ENCODE peak calls at places on chromosomes 7 and 10, in six cellular contexts. One of them, this sample, is unnamed.
A peak's percentile ranks its signal among the peaks of the same experiment; 100 is the strongest.

GRCh38 chr7:123191132-123191531 is 8.6 kb downstream of the SLC13A1 start:
- DNase-seq in MM.1S: peak; percentile 25
- DNase-seq in AG04450: no peak
- DNase-seq in body of pancreas: peak; percentile 82
- DNase-seq in brain microvascular endothelial cell: peak; percentile 15
- DNase-seq in upper lobe of left lung: no peak
- DNase-seq in this sample: no peak

GRCh38 chr7:106999023-106999422 is 45.5 kb upstream of the PRKAR2B start:
- DNase-seq in AG04450: no peak
- DNase-seq in upper lobe of left lung: no peak
- DNase-seq in body of pancreas: no peak
- DNase-seq in brain microvascular endothelial cell: no peak
- DNase-seq in MM.1S: peak; percentile 24
- DNase-seq in this sample: no peak

GRCh38 chr7:142847353-142847752 is 7.5 kb upstream of the EPHB6 start:
- DNase-seq in MM.1S: no peak
- DNase-seq in brain microvascular endothelial cell: no peak
- DNase-seq in AG04450: no peak
- DNase-seq in upper lobe of left lung: no peak
- DNase-seq in body of pancreas: no peak
- DNase-seq in this sample: no peak

GRCh38 chr7:37297546-37297945 is 151.1 kb downstream of the ELMO1 start:
- DNase-seq in brain microvascular endothelial cell: no peak
- DNase-seq in body of pancreas: no peak
- DNase-seq in AG04450: no peak
- DNase-seq in upper lobe of left lung: no peak
- DNase-seq in MM.1S: no peak
- DNase-seq in this sample: no peak

GRCh38 chr10:112026438-112026837 is 157.1 kb downstream of the GPAM start:
- DNase-seq in upper lobe of left lung: no peak
- DNase-seq in MM.1S: no peak
- DNase-seq in body of pancreas: no peak
- DNase-seq in brain microvascular endothelial cell: no peak
- DNase-seq in AG04450: no peak
- DNase-seq in this sample: no peak

GRCh38 chr7:84612976-84613375 is 418.4 kb upstream of the SEMA3A start:
- DNase-seq in AG04450: no peak
- DNase-seq in body of pancreas: no peak
- DNase-seq in upper lobe of left lung: no peak
- DNase-seq in MM.1S: no peak
- DNase-seq in brain microvascular endothelial cell: no peak
- DNase-seq in this sample: no peak

GRCh38 chr7:141649865-141650499 is 52.0 kb downstream of the DENND11 start:
- DNase-seq in MM.1S: peak; percentile 30
- DNase-seq in brain microvascular endothelial cell: peak; percentile 94
- DNase-seq in body of pancreas: peak; percentile 69
- DNase-seq in AG04450: peak; percentile 66
- DNase-seq in upper lobe of left lung: no peak
- DNase-seq in this sample: peak; percentile 93

GRCh38 chr7:111529507-111530355 is 32.6 kb downstream of the IMMP2L start:
- DNase-seq in AG04450: no peak
- DNase-seq in MM.1S: no peak
- DNase-seq in brain microvascular endothelial cell: no peak
- DNase-seq in upper lobe of left lung: no peak
- DNase-seq in body of pancreas: no peak
- DNase-seq in this sample: peak; percentile 13

GRCh38 chr7:1940863-1941262 is 270.8 kb downstream of the ELFN1 start:
- DNase-seq in brain microvascular endothelial cell: no peak
- DNase-seq in body of pancreas: no peak
- DNase-seq in MM.1S: no peak
- DNase-seq in AG04450: no peak
- DNase-seq in upper lobe of left lung: no peak
- DNase-seq in this sample: no peak

GRCh38 chr10:102261196-102261595 is 15.9 kb downstream of the GBF1 start:
- DNase-seq in upper lobe of left lung: no peak
- DNase-seq in MM.1S: no peak
- DNase-seq in body of pancreas: no peak
- DNase-seq in AG04450: no peak
- DNase-seq in brain microvascular endothelial cell: no peak
- DNase-seq in this sample: no peak

GRCh38 chr10:15744217-15744865 is 24.6 kb upstream of the ITGA8 start:
- DNase-seq in brain microvascular endothelial cell: peak; percentile 66
- DNase-seq in AG04450: no peak
- DNase-seq in upper lobe of left lung: peak; percentile 27
- DNase-seq in MM.1S: peak; percentile 82
- DNase-seq in body of pancreas: peak; percentile 23
- DNase-seq in this sample: peak; percentile 45
- TF ChIP-seq CTCF in brain microvascular endothelial cell: peak; percentile 80
- TF ChIP-seq CTCF in AG04450: peak; percentile 64
- TF ChIP-seq CTCF in upper lobe of left lung: no peak
- TF ChIP-seq CTCF in MM.1S: peak; percentile 77
- TF ChIP-seq CTCF in body of pancreas: no peak
- TF ChIP-seq CTCF in this sample: peak; percentile 86

GRCh38 chr7:78587443-78588044 is 789.0 kb downstream of the PHTF2 start:
- DNase-seq in upper lobe of left lung: no peak
- DNase-seq in brain microvascular endothelial cell: no peak
- DNase-seq in body of pancreas: no peak
- DNase-seq in AG04450: no peak
- DNase-seq in MM.1S: peak; percentile 17
- DNase-seq in this sample: no peak
- TF ChIP-seq CTCF in upper lobe of left lung: no peak
- TF ChIP-seq CTCF in brain microvascular endothelial cell: peak; percentile 38
- TF ChIP-seq CTCF in body of pancreas: peak; percentile 11
- TF ChIP-seq CTCF in AG04450: peak; percentile 52
- TF ChIP-seq CTCF in MM.1S: peak; percentile 27
- TF ChIP-seq CTCF in this sample: peak; percentile 53

GRCh38 chr7:636396-636795 is 90.1 kb upstream of the DNAAF5 start:
- DNase-seq in brain microvascular endothelial cell: peak; percentile 21
- DNase-seq in AG04450: no peak
- DNase-seq in body of pancreas: peak; percentile 45
- DNase-seq in upper lobe of left lung: no peak
- DNase-seq in MM.1S: no peak
- DNase-seq in this sample: peak; percentile 22
- TF ChIP-seq CTCF in brain microvascular endothelial cell: peak; percentile 64
- TF ChIP-seq CTCF in AG04450: peak; percentile 29
- TF ChIP-seq CTCF in body of pancreas: peak; percentile 12
- TF ChIP-seq CTCF in upper lobe of left lung: peak; percentile 57
- TF ChIP-seq CTCF in MM.1S: no peak
- TF ChIP-seq CTCF in this sample: peak; percentile 66

GRCh38 chr7:127266047-127266446 is 13.3 kb upstream of the GRM8 start:
- DNase-seq in body of pancreas: no peak
- DNase-seq in upper lobe of left lung: no peak
- DNase-seq in AG04450: no peak
- DNase-seq in brain microvascular endothelial cell: no peak
- DNase-seq in MM.1S: no peak
- DNase-seq in this sample: no peak
- TF ChIP-seq CTCF in body of pancreas: no peak
- TF ChIP-seq CTCF in upper lobe of left lung: no peak
- TF ChIP-seq CTCF in AG04450: no peak
- TF ChIP-seq CTCF in brain microvascular endothelial cell: no peak
- TF ChIP-seq CTCF in MM.1S: no peak
- TF ChIP-seq CTCF in this sample: no peak